ENCODE peak calls at places on chromosomes 3 and 15, in ten cellular contexts. T, E, M, L, I, V, C, Q, Z and J are unnamed samples.

GRCh38 chr3:57793737-57794187 is 37.7 kb downstream of the SLMAP start:
- DNase-seq in T (no peak), E (no peak), M (no peak), L (no peak), I (peak), V (no peak), C (peak), Q (no peak), Z (no peak), J (peak)

GRCh38 chr3:101009386-101009785 is 16.2 kb upstream of the ABI3BP start:
- DNase-seq in T (no peak), E (no peak), M (no peak), L (no peak), I (peak), V (no peak), C (peak), Q (no peak), Z (no peak), J (peak)

GRCh38 chr3:127162947-127163645 is 29.8 kb upstream of the PRR23E start:
- DNase-seq in T (no peak), E (no peak), M (no peak), L (no peak), I (no peak), V (no peak), C (no peak), Q (no peak), Z (no peak), J (no peak)

GRCh38 chr3:27669505-27670085 is 52.5 kb downstream of the EOMES start:
- DNase-seq in T (peak), E (no peak), M (no peak), L (no peak), I (no peak), V (no peak), C (no peak), Q (no peak), Z (no peak), J (no peak)

GRCh38 chr3:54320376-54320775 is 198.0 kb downstream of the CACNA2D3 start:
- DNase-seq in T (no peak), E (no peak), M (no peak), L (no peak), I (no peak), V (no peak), C (no peak), Q (no peak), Z (no peak), J (no peak)

GRCh38 chr3:101466465-101467309 is 46.3 kb downstream of the SENP7 start:
- DNase-seq in T (no peak), E (no peak), M (no peak), L (no peak), I (no peak), V (no peak), C (no peak), Q (no peak), Z (no peak), J (no peak)

GRCh38 chr3:11558918-11559815 is 84.5 kb downstream of the VGLL4 start:
- DNase-seq in T (no peak), E (no peak), M (no peak), L (no peak), I (no peak), V (no peak), C (no peak), Q (no peak), Z (no peak), J (no peak)

GRCh38 chr3:67094769-67095168 is 96.7 kb downstream of the KBTBD8 start:
- DNase-seq in T (no peak), E (no peak), M (no peak), L (peak), I (peak), V (no peak), C (peak), Q (no peak), Z (no peak), J (peak)

GRCh38 chr15:34109775-34110663 is 8.1 kb downstream of the PGBD4 start:
- DNase-seq in T (no peak), E (no peak), M (no peak), L (no peak), I (peak), V (no peak), C (peak), Q (no peak), Z (no peak), J (peak)

GRCh38 chr3:126473292-126474168 is 2.2 kb downstream of the ZXDC start:
- DNase-seq in T (no peak), E (no peak), M (no peak), L (no peak), I (no peak), V (no peak), C (no peak), Q (no peak), Z (no peak), J (no peak)

GRCh38 chr3:66354001-66354400 is 133.2 kb downstream of the SLC25A26 start:
- DNase-seq in T (no peak), E (no peak), M (no peak), L (no peak), I (no peak), V (no peak), C (no peak), Q (no peak), Z (no peak), J (no peak)

GRCh38 chr15:81087121-81087520 is 46.9 kb upstream of the CFAP161 start:
- DNase-seq in T (no peak), E (no peak), M (no peak), L (no peak), I (peak), V (no peak), C (no peak), Q (no peak), Z (no peak), J (peak)

GRCh38 chr15:77836116-77836798 is 203.5 kb upstream of the LINGO1 start:
- DNase-seq in T (no peak), E (no peak), M (no peak), L (no peak), I (no peak), V (no peak), C (peak), Q (no peak), Z (no peak), J (peak)

GRCh38 chr15:57382222-57382621 is 5.9 kb downstream of the CGNL1 start:
- DNase-seq in T (no peak), E (no peak), M (no peak), L (peak), I (no peak), V (no peak), C (no peak), Q (no peak), Z (no peak), J (no peak)

GRCh38 chr3:141537866-141538265 is 51.0 kb downstream of the RASA2 start:
- DNase-seq in T (no peak), E (no peak), M (no peak), L (no peak), I (no peak), V (no peak), C (peak), Q (no peak), Z (no peak), J (peak)

GRCh38 chr15:74988007-74988800 is 7.2 kb upstream of the SCAMP5 start:
- DNase-seq in T (no peak), E (no peak), M (no peak), L (peak), I (peak), V (no peak), C (peak), Q (no peak), Z (no peak), J (peak)

GRCh38 chr15:93974804-93975481 is 256.4 kb upstream of the MCTP2 start:
- DNase-seq in T (no peak), E (no peak), M (no peak), L (peak), I (peak), V (no peak), C (peak), Q (no peak), Z (no peak), J (peak)

GRCh38 chr3:134971359-134971758 is 176.3 kb downstream of the EPHB1 start:
- DNase-seq in T (no peak), E (no peak), M (no peak), L (no peak), I (no peak), V (no peak), C (no peak), Q (no peak), Z (no peak), J (no peak)

GRCh38 chr15:84598993-84599392 is 1.8 kb upstream of the ZSCAN2 start:
- DNase-seq in T (no peak), E (no peak), M (no peak), L (peak), I (peak), V (no peak), C (peak), Q (no peak), Z (no peak), J (peak)

GRCh38 chr3:119643528-119643927 is 16.9 kb downstream of the POPDC2 start:
- DNase-seq in T (no peak), E (peak), M (no peak), L (no peak), I (peak), V (peak), C (peak), Q (no peak), Z (no peak), J (peak)

GRCh38 chr3:129045675-129046036 is 14.9 kb upstream of the GP9 start:
- DNase-seq in T (no peak), E (no peak), M (no peak), L (no peak), I (peak), V (no peak), C (no peak), Q (peak), Z (no peak), J (no peak)

GRCh38 chr3:151085227-151085888 is at the start of gene MED12L:
- DNase-seq in T (no peak), E (peak), M (no peak), L (peak), I (peak), V (peak), C (peak), Q (peak), Z (no peak), J (peak)

GRCh38 chr3:177037241-177037640 is 160.0 kb downstream of the TBL1XR1 start:
- DNase-seq in T (no peak), E (no peak), M (no peak), L (no peak), I (peak), V (no peak), C (no peak), Q (no peak), Z (no peak), J (peak)

GRCh38 chr15:48360841-48361240 is 29.6 kb downstream of the DUT start:
- DNase-seq in T (no peak), E (no peak), M (no peak), L (no peak), I (peak), V (no peak), C (peak), Q (no peak), Z (no peak), J (peak)

GRCh38 chr3:45677045-45677436 is 12.2 kb upstream of the SACM1L start:
- DNase-seq in T (no peak), E (peak), M (peak), L (no peak), I (peak), V (peak), C (peak), Q (peak), Z (no peak), J (peak)

GRCh38 chr15:40830884-40831283 is 2.4 kb upstream of the PPP1R14D start:
- DNase-seq in T (no peak), E (no peak), M (no peak), L (no peak), I (no peak), V (no peak), C (no peak), Q (no peak), Z (no peak), J (no peak)

GRCh38 chr3:132378-132777 is 64.2 kb upstream of the CHL1 start:
- DNase-seq in T (no peak), E (no peak), M (no peak), L (no peak), I (no peak), V (no peak), C (no peak), Q (no peak), Z (no peak), J (no peak)

GRCh38 chr3:124837730-124838186 is 49.4 kb downstream of the ITGB5 start:
- DNase-seq in T (no peak), E (no peak), M (no peak), L (peak), I (peak), V (peak), C (peak), Q (peak), Z (peak), J (peak)

GRCh38 chr3:27353221-27353620 is 16.0 kb downstream of the NEK10 start:
- DNase-seq in T (no peak), E (no peak), M (no peak), L (no peak), I (peak), V (no peak), C (peak), Q (no peak), Z (no peak), J (peak)

DNA sequence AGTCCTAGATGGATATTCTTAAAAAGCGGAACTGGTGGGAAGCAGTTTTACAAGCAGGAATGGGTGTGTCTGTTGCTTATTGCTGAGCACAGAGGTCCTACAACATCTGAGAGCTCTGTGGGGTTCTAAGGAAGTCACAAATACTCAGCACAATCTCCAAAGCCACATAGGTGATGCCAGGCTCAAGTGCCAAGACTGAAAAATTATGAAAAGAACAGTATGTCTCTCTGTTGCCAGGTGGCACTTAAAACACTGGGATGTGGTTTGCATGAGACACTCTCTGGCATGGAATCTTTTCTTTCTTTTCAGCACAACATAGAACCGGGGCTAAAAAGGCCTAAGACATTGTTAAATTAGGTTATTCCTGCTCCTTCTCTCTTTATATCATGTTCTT is 127.3 kb upstream of the PRICKLE2 start:
- DNase-seq in T (no peak), E (no peak), M (no peak), L (no peak), I (peak), V (no peak), C (peak), Q (no peak), Z (no peak), J (no peak)
- H3K4me3 ChIP-seq in T (no peak), E (no peak), M (no peak), L (no peak), I (peak), V (no peak), C (no peak), Q (no peak), Z (no peak), J (no peak)

GRCh38 chr15:97976129-97976528 is 15.6 kb downstream of the ARRDC4 start:
- DNase-seq in T (no peak), E (no peak), M (no peak), L (no peak), I (no peak), V (no peak), C (no peak), Q (no peak), Z (no peak), J (no peak)

GRCh38 chr15:97977734-97978133 is 17.2 kb downstream of the ARRDC4 start:
- DNase-seq in T (no peak), E (no peak), M (no peak), L (peak), I (no peak), V (no peak), C (no peak), Q (no peak), Z (no peak), J (no peak)

GRCh38 chr15:97979131-97979502 is 18.6 kb downstream of the ARRDC4 start:
- DNase-seq in T (no peak), E (no peak), M (no peak), L (no peak), I (no peak), V (no peak), C (no peak), Q (no peak), Z (no peak), J (no peak)

GRCh38 chr15:97978408-97979130 is 18.1 kb downstream of the ARRDC4 start:
- DNase-seq in T (no peak), E (no peak), M (no peak), L (peak), I (peak), V (no peak), C (peak), Q (no peak), Z (no peak), J (peak)

DNA sequence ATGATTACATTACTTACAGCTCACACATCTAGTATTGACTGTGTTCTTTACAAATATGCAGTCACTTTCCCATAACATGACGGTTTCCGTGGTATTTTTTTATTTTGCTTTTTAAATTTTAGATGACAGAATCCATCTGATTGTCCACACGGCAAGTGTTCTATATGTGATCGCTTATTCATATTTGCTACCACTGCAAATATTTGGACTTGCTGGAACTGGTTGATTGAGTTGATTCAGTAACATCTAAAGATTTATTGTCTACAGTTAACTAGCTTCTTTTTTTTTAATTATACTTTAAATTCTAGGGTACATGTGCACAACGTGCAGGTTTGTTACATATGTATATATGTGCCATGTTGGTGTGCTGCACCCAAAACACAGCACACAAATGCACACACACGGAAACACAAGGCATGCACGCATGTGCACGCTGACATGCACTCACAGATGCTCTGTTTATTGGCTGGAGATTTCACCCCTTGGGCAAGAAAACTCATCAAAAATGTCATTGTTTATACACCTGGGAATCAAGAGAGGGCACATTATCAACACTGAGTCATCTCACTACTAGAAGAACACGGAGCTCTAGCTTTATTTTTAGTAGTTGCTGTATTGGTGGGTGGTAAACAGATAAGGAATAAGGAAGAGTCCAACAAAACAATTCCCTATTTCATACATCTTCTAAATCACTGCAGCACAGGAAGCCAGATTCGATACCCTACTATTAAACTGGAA is 16.4 kb downstream of the ARRDC4 start:
- DNase-seq in T (no peak), E (no peak), M (no peak), L (no peak), I (no peak), V (no peak), C (no peak), Q (no peak), Z (no peak), J (no peak)
- H3K4me3 ChIP-seq in T (no peak), E (no peak), M (no peak), L (no peak), I (no peak), V (no peak), C (no peak), Q (no peak), Z (no peak), J (no peak)

GRCh38 chr3:47008851-47009224 is 29.4 kb downstream of the NBEAL2 start:
- DNase-seq in T (no peak), E (no peak), M (no peak), L (no peak), I (no peak), V (no peak), C (no peak), Q (no peak), Z (no peak), J (no peak)
- H3K4me3 ChIP-seq in T (no peak), E (peak), M (peak), L (no peak), I (peak), V (peak), C (peak), Q (peak), Z (peak), J (peak)

DNA sequence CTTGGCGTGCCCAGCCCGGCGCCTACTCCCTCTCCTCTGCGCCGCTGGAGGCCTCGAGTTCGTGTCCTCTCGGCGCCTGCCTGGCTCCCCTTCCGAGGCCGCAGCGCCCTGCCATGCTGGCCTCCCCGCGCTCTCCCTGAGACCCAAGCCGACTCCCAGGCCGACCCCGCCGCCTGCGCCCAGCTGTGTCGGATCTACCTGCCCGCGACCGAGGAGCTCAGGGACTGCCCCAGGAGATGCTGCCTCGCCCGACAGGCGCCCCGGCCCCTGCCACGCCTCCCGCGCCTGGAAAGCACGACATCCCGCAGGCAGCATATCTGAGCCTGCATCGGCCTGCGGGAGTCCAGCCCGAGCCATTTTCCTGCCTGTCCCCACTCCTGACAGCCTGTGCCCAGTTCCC is 16.1 kb downstream of the PAQR9 start:
- DNase-seq in T (no peak), E (no peak), M (no peak), L (no peak), I (peak), V (no peak), C (no peak), Q (peak), Z (no peak), J (no peak)
- H3K4me3 ChIP-seq in T (no peak), E (no peak), M (no peak), L (no peak), I (peak), V (no peak), C (no peak), Q (peak), Z (peak), J (no peak)

DNA sequence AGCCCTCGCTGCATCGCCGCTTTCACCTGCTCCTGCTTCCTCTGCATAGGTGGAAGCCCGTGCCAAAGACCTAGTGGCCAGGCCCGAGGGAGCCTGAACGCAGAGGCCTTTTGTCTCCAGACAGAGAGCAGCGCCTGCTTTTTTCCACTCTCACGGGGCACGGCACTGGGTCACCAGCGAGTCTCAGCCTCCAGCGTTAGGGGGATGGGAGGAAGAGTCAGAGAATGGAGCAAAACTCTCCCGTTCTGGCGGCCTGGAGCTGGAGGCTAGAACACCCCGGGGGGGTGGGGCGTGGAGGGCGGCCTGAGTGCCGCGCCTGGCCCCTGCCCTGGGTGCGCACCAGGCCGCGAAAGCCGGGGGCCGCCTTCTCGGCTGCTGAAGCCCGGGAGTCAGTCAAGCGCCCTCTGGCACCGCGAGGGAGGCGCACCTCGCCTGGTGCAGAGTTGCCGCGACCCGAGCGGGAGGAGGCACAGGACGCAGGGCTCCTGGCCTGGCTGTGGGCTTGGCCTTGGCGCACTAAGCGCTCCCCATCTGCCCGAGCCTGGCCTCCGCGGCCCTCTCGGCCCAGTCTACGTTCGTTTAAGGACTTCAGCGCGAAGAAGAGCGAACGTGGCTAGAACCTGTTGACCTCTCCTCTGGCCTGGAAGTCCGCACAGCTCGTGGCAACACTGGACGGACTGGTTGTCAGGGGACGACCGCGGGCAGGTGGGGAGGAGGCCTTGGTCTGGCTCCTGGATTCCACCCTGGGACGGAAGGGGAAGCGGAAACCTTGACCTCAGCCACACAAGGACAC is 21.5 kb downstream of the NR2F2 start:
- DNase-seq in T (no peak), E (no peak), M (no peak), L (no peak), I (no peak), V (no peak), C (no peak), Q (peak), Z (no peak), J (no peak)
- H3K4me3 ChIP-seq in T (no peak), E (no peak), M (no peak), L (no peak), I (no peak), V (no peak), C (no peak), Q (peak), Z (no peak), J (no peak)

GRCh38 chr3:61928020-61928419 is 366.6 kb downstream of the PTPRG start:
- DNase-seq in T (no peak), E (no peak), M (no peak), L (no peak), I (peak), V (no peak), C (peak), Q (no peak), Z (no peak), J (peak)

GRCh38 chr3:61927332-61927731 is 366.0 kb downstream of the PTPRG start:
- DNase-seq in T (no peak), E (no peak), M (no peak), L (peak), I (peak), V (peak), C (peak), Q (peak), Z (peak), J (peak)

GRCh38 chr3:61926913-61927312 is 365.5 kb downstream of the PTPRG start:
- DNase-seq in T (no peak), E (no peak), M (no peak), L (no peak), I (peak), V (peak), C (peak), Q (no peak), Z (no peak), J (peak)

GRCh38 chr3:61929631-61930030 is 368.3 kb downstream of the PTPRG start:
- DNase-seq in T (no peak), E (no peak), M (no peak), L (no peak), I (no peak), V (no peak), C (no peak), Q (no peak), Z (no peak), J (peak)

GRCh38 chr3:61928776-61929175 is 367.4 kb downstream of the PTPRG start:
- DNase-seq in T (no peak), E (no peak), M (no peak), L (no peak), I (no peak), V (no peak), C (no peak), Q (no peak), Z (no peak), J (no peak)
- H3K4me3 ChIP-seq in T (no peak), E (no peak), M (no peak), L (no peak), I (no peak), V (no peak), C (no peak), Q (no peak), Z (no peak), J (no peak)